ENCODE peak calls at places on chromosome 15, in five cellular contexts. P is type B pancreatic cell, E is natural killer cell, N is GM10248, F is tibial nerve. G is an unnamed sample.

GRCh38 chr15:39947401-39948197 is 13.7 kb downstream of the EIF2AK4 start:
- DNase-seq in P (no peak), E (no peak), N (no peak), F (no peak), G (no peak)

GRCh38 chr15:53811530-53811929 is 52.1 kb upstream of the WDR72 start:
- DNase-seq in P (no peak), E (no peak), N (no peak), F (no peak), G (no peak)

GRCh38 chr15:64460737-64461576 is 579 bp downstream of the ZNF609 start:
- DNase-seq in P (no peak), E (peak; percentile 23), N (peak; percentile 59), F (no peak), G (peak; percentile 70)

GRCh38 chr15:72338617-72339321 is 18.8 kb upstream of the CELF6 start:
- DNase-seq in P (no peak), E (no peak), N (no peak), F (no peak), G (no peak)

GRCh38 chr15:95394186-95395067 is 936.1 kb upstream of the NR2F2 start:
- DNase-seq in P (no peak), E (no peak), N (no peak), F (no peak), G (no peak)

GRCh38 chr15:99621767-99622166 is 56.0 kb downstream of the MEF2A start:
- DNase-seq in P (no peak), E (no peak), N (no peak), F (no peak), G (no peak)

GRCh38 chr15:92082217-92082843 is 228.8 kb downstream of the SLCO3A1 start:
- DNase-seq in P (peak; percentile 79), E (peak; percentile 38), N (peak; percentile 52), F (no peak), G (peak; percentile 57)

GRCh38 chr15:64800476-64800875 is 25.0 kb downstream of the PIF1 start:
- DNase-seq in P (no peak), E (no peak), N (no peak), F (no peak), G (no peak)

GRCh38 chr15:85620321-85621044 is 174.2 kb downstream of the KLHL25 start:
- DNase-seq in P (no peak), E (no peak), N (no peak), F (no peak), G (no peak)

GRCh38 chr15:29035571-29036285 is 150.0 kb downstream of the APBA2 start:
- DNase-seq in P (no peak), E (no peak), N (no peak), F (no peak), G (no peak)

GRCh38 chr15:69414702-69415161 is 583 bp downstream of the KIF23 start:
- DNase-seq in P (no peak), E (no peak), N (peak; percentile 55), F (no peak), G (peak; percentile 53)

GRCh38 chr15:56056626-56057025 is 63.2 kb upstream of the NEDD4 start:
- DNase-seq in P (no peak), E (no peak), N (no peak), F (no peak), G (no peak)

GRCh38 chr15:80591938-80592825 is 102.9 kb upstream of the ABHD17C start:
- DNase-seq in P (no peak), E (no peak), N (no peak), F (no peak), G (no peak)

GRCh38 chr15:38745136-38745535 is 180.5 kb upstream of the RASGRP1 start:
- DNase-seq in P (no peak), E (no peak), N (no peak), F (no peak), G (no peak)

GRCh38 chr15:41020829-41021228 is 67.6 kb downstream of the CHAC1 start:
- DNase-seq in P (no peak), E (no peak), N (no peak), F (no peak), G (no peak)

GRCh38 chr15:78951841-78952238 is 7.0 kb upstream of the CTSH start:
- DNase-seq in P (no peak), E (no peak), N (no peak), F (no peak), G (no peak)

GRCh38 chr15:37751401-37751800 is 183.0 kb upstream of the TMCO5A start:
- DNase-seq in P (no peak), E (no peak), N (no peak), F (no peak), G (no peak)

GRCh38 chr15:100669260-100669659 is 66.9 kb downstream of the ASB7 start:
- DNase-seq in P (no peak), E (no peak), N (no peak), F (no peak), G (no peak)

GRCh38 chr15:78407889-78408640 is 30.0 kb upstream of the IREB2 start:
- DNase-seq in P (no peak), E (no peak), N (no peak), F (no peak), G (no peak)

GRCh38 chr15:41340189-41340695 is 7.6 kb downstream of the NUSAP1 start:
- DNase-seq in P (no peak), E (no peak), N (no peak), F (no peak), G (no peak)

GRCh38 chr15:49946681-49947080 is 172.4 kb downstream of the ATP8B4 start:
- DNase-seq in P (no peak), E (no peak), N (no peak), F (no peak), G (no peak)

DNA sequence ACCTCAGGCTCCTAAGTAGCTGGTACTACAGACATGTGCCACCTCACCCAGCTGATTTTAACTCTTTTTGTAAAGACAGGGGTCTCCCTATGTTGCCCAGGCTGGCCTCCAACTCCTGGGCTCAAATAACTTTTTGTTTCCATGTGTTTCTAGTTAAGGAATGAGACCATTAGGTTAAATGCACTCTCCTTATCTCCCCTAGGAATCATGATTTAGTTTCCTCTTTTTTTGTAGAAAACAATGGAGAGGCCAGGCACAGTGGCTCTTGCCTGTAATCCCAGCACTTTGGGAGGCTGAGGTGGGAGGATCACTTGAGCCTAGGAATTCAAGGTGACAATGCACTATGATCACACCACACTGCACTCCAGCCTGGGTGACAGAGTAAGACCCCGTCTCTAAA is 198.8 kb upstream of the C2CD4B start:
- DNase-seq in P (no peak), E (no peak), N (no peak), F (no peak), G (no peak)
- TF ChIP-seq CTCF in P (no peak), E (no peak), N (no peak), F (no peak), G (no peak)

GRCh38 chr15:98568382-98569017 is 79.8 kb upstream of the IGF1R start:
- DNase-seq in P (no peak), E (no peak), N (no peak), F (no peak), G (no peak)
- TF ChIP-seq CTCF in P (peak; percentile 69), E (no peak), N (no peak), F (no peak), G (no peak)

DNA sequence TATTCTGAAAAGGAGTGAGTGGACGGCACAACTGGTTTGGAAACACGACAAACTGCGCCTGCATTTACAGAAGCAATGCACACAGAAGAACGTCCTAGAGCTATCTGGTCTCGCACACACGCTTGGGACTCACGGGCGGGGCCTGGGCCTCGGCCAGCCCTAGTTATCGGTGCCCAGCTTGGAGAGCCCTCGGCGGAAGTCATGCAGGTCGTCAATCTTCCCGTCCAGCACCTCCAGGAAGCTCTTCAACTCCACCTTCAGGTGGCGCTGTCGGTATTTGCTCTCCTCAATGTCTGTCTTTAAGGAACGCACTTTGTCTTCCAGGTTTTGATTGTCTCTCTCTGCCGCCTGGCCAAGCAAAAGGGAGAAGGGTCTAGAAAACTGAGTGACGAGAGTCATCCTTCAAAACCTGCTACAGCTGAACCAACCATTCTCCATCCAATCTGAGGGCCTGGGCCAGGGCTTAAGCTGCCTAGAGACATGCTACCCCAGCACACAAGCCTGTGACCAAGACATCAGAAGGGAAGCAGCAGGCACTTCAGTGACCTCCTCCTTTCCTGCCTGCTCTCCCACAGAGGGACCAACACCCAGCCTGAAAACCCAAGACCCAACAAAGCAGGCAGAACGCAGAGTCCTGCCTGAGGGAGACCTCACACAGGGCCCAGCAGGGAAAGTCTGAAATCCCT is 40.3 kb downstream of the WHAMM start:
- DNase-seq in P (peak; percentile 71), E (peak; percentile 38), N (peak; percentile 78), F (no peak), G (peak; percentile 66)
- TF ChIP-seq CTCF in P (peak; percentile 81), E (peak; percentile 69), N (peak; percentile 70), F (peak; percentile 39), G (peak; percentile 70)

DNA sequence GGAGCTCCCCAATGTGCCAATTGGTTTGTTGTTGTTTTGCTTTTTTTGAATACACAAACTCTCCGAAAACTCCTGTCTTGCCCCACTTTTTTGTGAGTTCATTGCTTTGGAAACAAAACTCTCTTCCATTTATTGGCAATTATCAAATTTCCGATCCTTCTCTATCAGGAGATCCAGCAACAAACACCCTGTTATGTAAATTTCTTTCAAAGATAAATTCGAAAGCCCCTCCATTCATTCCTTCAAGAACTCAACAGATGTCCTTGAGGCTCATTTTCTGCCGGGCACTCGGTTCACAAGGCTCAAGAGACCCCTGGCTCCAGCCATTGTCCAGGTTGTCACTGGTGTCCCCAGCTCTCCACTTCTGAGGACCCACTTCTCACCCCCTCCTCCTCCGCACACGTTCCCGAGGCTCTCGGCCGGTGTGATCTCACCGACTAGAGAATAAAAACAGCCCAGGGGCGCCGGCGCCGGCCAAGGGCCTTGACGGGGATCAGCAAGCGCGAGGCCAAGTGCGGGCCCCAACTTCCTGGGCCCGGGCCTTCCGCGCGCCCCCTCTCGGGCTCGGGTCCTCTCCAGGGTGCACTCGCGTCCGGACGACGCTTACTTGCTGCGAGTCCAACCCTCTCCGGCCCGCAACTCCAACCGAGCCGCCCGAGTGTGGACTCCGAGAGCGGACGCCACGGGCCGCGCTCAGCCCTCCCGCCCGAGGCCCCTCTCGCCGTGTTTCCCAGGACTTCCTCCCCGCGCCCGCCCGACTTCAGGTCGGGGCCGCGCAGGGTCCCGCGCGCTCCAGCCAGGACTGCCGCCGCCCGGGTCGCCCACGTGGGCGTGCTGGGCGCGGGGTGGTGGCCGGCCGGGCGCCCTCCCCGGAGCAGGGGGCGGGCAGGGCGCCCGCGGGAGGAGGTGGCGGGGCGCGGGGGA is 533 bp upstream of the SMAD3 start:
- DNase-seq in P (peak; percentile 79), E (peak; percentile 46), N (peak; percentile 63), F (peak; percentile 43), G (peak; percentile 69)
- TF ChIP-seq CTCF in P (peak; percentile 10), E (no peak), N (no peak), F (peak; percentile 12), G (peak; percentile 33)

DNA sequence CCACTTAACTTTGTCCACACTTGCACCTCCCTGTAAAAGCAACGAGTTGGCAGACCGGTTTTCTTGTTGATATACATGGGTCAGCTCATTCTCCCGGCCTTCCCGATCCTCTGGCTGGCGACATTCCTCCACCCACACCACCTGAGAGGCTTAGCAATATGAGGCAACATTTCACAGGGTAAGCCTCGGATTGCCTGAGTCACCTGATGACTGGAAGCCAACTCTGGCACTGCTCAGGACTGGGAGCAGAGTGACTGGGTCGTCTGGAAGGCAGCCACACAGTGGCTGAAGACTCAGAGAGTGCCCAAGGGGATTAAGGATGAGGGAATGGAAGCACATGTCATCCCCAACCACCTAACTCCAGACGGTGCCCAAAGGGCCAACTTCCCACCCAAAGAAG is 9.8 kb downstream of the HOMER2 start:
- DNase-seq in P (no peak), E (no peak), N (no peak), F (no peak), G (no peak)
- TF ChIP-seq CTCF in P (no peak), E (no peak), N (no peak), F (no peak), G (no peak)

G was measured in GM13977.